ENCODE peak calls at places on chromosomes 6 and 20, in ten cellular contexts. One of them, this sample, is unnamed.

GRCh38 chr6:27138837-27139752 is 108.4 kb upstream of the PRSS16 start:
- DNase-seq in astrocyte of the spinal cord: peak
- DNase-seq in right lobe of liver: no peak
- DNase-seq in endodermal cell: peak
- DNase-seq in choroid plexus epithelial cell: peak
- DNase-seq in A549: no peak
- DNase-seq in PC-3: no peak
- DNase-seq in fibroblast of pulmonary artery: peak
- DNase-seq in foreskin fibroblast: peak
- DNase-seq in brain microvascular endothelial cell: peak
- DNase-seq in this sample: peak

GRCh38 chr6:13708679-13709261 is 2.9 kb downstream of the RANBP9 start:
- DNase-seq in astrocyte of the spinal cord: peak
- DNase-seq in right lobe of liver: no peak
- DNase-seq in endodermal cell: no peak
- DNase-seq in choroid plexus epithelial cell: peak
- DNase-seq in A549: no peak
- DNase-seq in PC-3: peak
- DNase-seq in fibroblast of pulmonary artery: peak
- DNase-seq in foreskin fibroblast: peak
- DNase-seq in brain microvascular endothelial cell: no peak
- DNase-seq in this sample: peak

GRCh38 chr6:47413752-47414516 is 63.7 kb upstream of the CD2AP start:
- DNase-seq in astrocyte of the spinal cord: peak
- DNase-seq in right lobe of liver: no peak
- DNase-seq in endodermal cell: no peak
- DNase-seq in choroid plexus epithelial cell: peak
- DNase-seq in A549: no peak
- DNase-seq in PC-3: peak
- DNase-seq in fibroblast of pulmonary artery: peak
- DNase-seq in foreskin fibroblast: peak
- DNase-seq in brain microvascular endothelial cell: peak
- DNase-seq in this sample: peak

GRCh38 chr20:53227523-53227922 is 255.4 kb downstream of the TSHZ2 start:
- DNase-seq in astrocyte of the spinal cord: no peak
- DNase-seq in right lobe of liver: no peak
- DNase-seq in endodermal cell: no peak
- DNase-seq in choroid plexus epithelial cell: no peak
- DNase-seq in A549: no peak
- DNase-seq in PC-3: no peak
- DNase-seq in fibroblast of pulmonary artery: peak
- DNase-seq in foreskin fibroblast: no peak
- DNase-seq in brain microvascular endothelial cell: no peak
- DNase-seq in this sample: no peak

GRCh38 chr20:44212792-44213191 is 2.2 kb upstream of the OSER1 start:
- DNase-seq in astrocyte of the spinal cord: no peak
- DNase-seq in right lobe of liver: no peak
- DNase-seq in endodermal cell: no peak
- DNase-seq in choroid plexus epithelial cell: no peak
- DNase-seq in A549: no peak
- DNase-seq in PC-3: peak
- DNase-seq in fibroblast of pulmonary artery: no peak
- DNase-seq in foreskin fibroblast: no peak
- DNase-seq in brain microvascular endothelial cell: no peak
- DNase-seq in this sample: no peak

GRCh38 chr20:55515831-55516230 is 489.5 kb downstream of the CBLN4 start:
- DNase-seq in astrocyte of the spinal cord: no peak
- DNase-seq in right lobe of liver: no peak
- DNase-seq in endodermal cell: no peak
- DNase-seq in choroid plexus epithelial cell: no peak
- DNase-seq in A549: no peak
- DNase-seq in PC-3: peak
- DNase-seq in fibroblast of pulmonary artery: no peak
- DNase-seq in foreskin fibroblast: no peak
- DNase-seq in brain microvascular endothelial cell: no peak
- DNase-seq in this sample: no peak

GRCh38 chr6:31008165-31008564 is 2.1 kb upstream of the MUC22 start:
- DNase-seq in astrocyte of the spinal cord: no peak
- DNase-seq in right lobe of liver: no peak
- DNase-seq in endodermal cell: no peak
- DNase-seq in choroid plexus epithelial cell: no peak
- DNase-seq in A549: no peak
- DNase-seq in PC-3: no peak
- DNase-seq in fibroblast of pulmonary artery: no peak
- DNase-seq in foreskin fibroblast: no peak
- DNase-seq in brain microvascular endothelial cell: no peak
- DNase-seq in this sample: no peak

GRCh38 chr6:108966855-108967755 is 118.9 kb downstream of the ARMC2 start:
- DNase-seq in astrocyte of the spinal cord: peak
- DNase-seq in right lobe of liver: no peak
- DNase-seq in endodermal cell: peak
- DNase-seq in choroid plexus epithelial cell: peak
- DNase-seq in A549: no peak
- DNase-seq in PC-3: peak
- DNase-seq in fibroblast of pulmonary artery: peak
- DNase-seq in foreskin fibroblast: peak
- DNase-seq in brain microvascular endothelial cell: peak
- DNase-seq in this sample: peak

GRCh38 chr6:156917213-156917612 is 140.0 kb downstream of the ARID1B start:
- DNase-seq in astrocyte of the spinal cord: peak
- DNase-seq in right lobe of liver: no peak
- DNase-seq in endodermal cell: no peak
- DNase-seq in choroid plexus epithelial cell: peak
- DNase-seq in A549: no peak
- DNase-seq in PC-3: no peak
- DNase-seq in fibroblast of pulmonary artery: peak
- DNase-seq in foreskin fibroblast: no peak
- DNase-seq in brain microvascular endothelial cell: peak
- DNase-seq in this sample: peak

GRCh38 chr6:150286919-150287318 is 81.9 kb upstream of the IYD start:
- DNase-seq in astrocyte of the spinal cord: no peak
- DNase-seq in right lobe of liver: no peak
- DNase-seq in endodermal cell: no peak
- DNase-seq in choroid plexus epithelial cell: no peak
- DNase-seq in A549: no peak
- DNase-seq in PC-3: no peak
- DNase-seq in fibroblast of pulmonary artery: no peak
- DNase-seq in foreskin fibroblast: no peak
- DNase-seq in brain microvascular endothelial cell: no peak
- DNase-seq in this sample: no peak

GRCh38 chr20:49161428-49162152 is 26.5 kb downstream of the STAU1 start:
- DNase-seq in astrocyte of the spinal cord: no peak
- DNase-seq in right lobe of liver: no peak
- DNase-seq in endodermal cell: no peak
- DNase-seq in choroid plexus epithelial cell: no peak
- DNase-seq in A549: no peak
- DNase-seq in PC-3: peak
- DNase-seq in fibroblast of pulmonary artery: no peak
- DNase-seq in foreskin fibroblast: peak
- DNase-seq in brain microvascular endothelial cell: no peak
- DNase-seq in this sample: no peak

GRCh38 chr6:157380779-157381561 is at the start of gene ZDHHC14:
- DNase-seq in astrocyte of the spinal cord: peak
- DNase-seq in right lobe of liver: peak
- DNase-seq in endodermal cell: peak
- DNase-seq in choroid plexus epithelial cell: peak
- DNase-seq in A549: peak
- DNase-seq in PC-3: peak
- DNase-seq in fibroblast of pulmonary artery: peak
- DNase-seq in foreskin fibroblast: peak
- DNase-seq in brain microvascular endothelial cell: peak
- DNase-seq in this sample: peak

GRCh38 chr6:162344301-162344700 is 383.3 kb downstream of the PRKN start:
- DNase-seq in astrocyte of the spinal cord: no peak
- DNase-seq in right lobe of liver: no peak
- DNase-seq in endodermal cell: no peak
- DNase-seq in choroid plexus epithelial cell: no peak
- DNase-seq in A549: no peak
- DNase-seq in PC-3: no peak
- DNase-seq in fibroblast of pulmonary artery: no peak
- DNase-seq in foreskin fibroblast: peak
- DNase-seq in brain microvascular endothelial cell: no peak
- DNase-seq in this sample: no peak

GRCh38 chr6:133916650-133917151 is 27.8 kb downstream of the TCF21 start:
- DNase-seq in astrocyte of the spinal cord: peak
- DNase-seq in right lobe of liver: peak
- DNase-seq in endodermal cell: peak
- DNase-seq in choroid plexus epithelial cell: peak
- DNase-seq in A549: peak
- DNase-seq in PC-3: peak
- DNase-seq in fibroblast of pulmonary artery: peak
- DNase-seq in foreskin fibroblast: peak
- DNase-seq in brain microvascular endothelial cell: peak
- DNase-seq in this sample: peak

GRCh38 chr6:127031511-127031910 is 87.0 kb upstream of the RSPO3 start:
- DNase-seq in astrocyte of the spinal cord: no peak
- DNase-seq in right lobe of liver: no peak
- DNase-seq in endodermal cell: no peak
- DNase-seq in choroid plexus epithelial cell: peak
- DNase-seq in A549: no peak
- DNase-seq in PC-3: no peak
- DNase-seq in fibroblast of pulmonary artery: no peak
- DNase-seq in foreskin fibroblast: peak
- DNase-seq in brain microvascular endothelial cell: no peak
- DNase-seq in this sample: no peak

GRCh38 chr6:161918154-161918553 is 644.3 kb upstream of the AGPAT4 start:
- DNase-seq in astrocyte of the spinal cord: peak
- DNase-seq in right lobe of liver: no peak
- DNase-seq in endodermal cell: no peak
- DNase-seq in choroid plexus epithelial cell: peak
- DNase-seq in A549: peak
- DNase-seq in PC-3: peak
- DNase-seq in fibroblast of pulmonary artery: no peak
- DNase-seq in foreskin fibroblast: peak
- DNase-seq in brain microvascular endothelial cell: no peak
- DNase-seq in this sample: no peak

GRCh38 chr6:135085700-135086413 is 31.2 kb upstream of the HBS1L start:
- DNase-seq in astrocyte of the spinal cord: no peak
- DNase-seq in right lobe of liver: no peak
- DNase-seq in endodermal cell: no peak
- DNase-seq in choroid plexus epithelial cell: no peak
- DNase-seq in A549: no peak
- DNase-seq in PC-3: no peak
- DNase-seq in fibroblast of pulmonary artery: no peak
- DNase-seq in foreskin fibroblast: no peak
- DNase-seq in brain microvascular endothelial cell: no peak
- DNase-seq in this sample: no peak

GRCh38 chr6:150403458-150404245 is 34.8 kb downstream of the IYD start:
- DNase-seq in astrocyte of the spinal cord: peak
- DNase-seq in right lobe of liver: no peak
- DNase-seq in endodermal cell: no peak
- DNase-seq in choroid plexus epithelial cell: peak
- DNase-seq in A549: no peak
- DNase-seq in PC-3: peak
- DNase-seq in fibroblast of pulmonary artery: peak
- DNase-seq in foreskin fibroblast: peak
- DNase-seq in brain microvascular endothelial cell: peak
- DNase-seq in this sample: peak

GRCh38 chr20:45229264-45230056 is 8.3 kb downstream of the SEMG2 start:
- DNase-seq in astrocyte of the spinal cord: no peak
- DNase-seq in right lobe of liver: no peak
- DNase-seq in endodermal cell: peak
- DNase-seq in choroid plexus epithelial cell: peak
- DNase-seq in A549: no peak
- DNase-seq in PC-3: peak
- DNase-seq in fibroblast of pulmonary artery: peak
- DNase-seq in foreskin fibroblast: peak
- DNase-seq in brain microvascular endothelial cell: no peak
- DNase-seq in this sample: peak
- TF ChIP-seq CTCF in astrocyte of the spinal cord: peak
- TF ChIP-seq CTCF in right lobe of liver: peak
- TF ChIP-seq CTCF in endodermal cell: peak
- TF ChIP-seq CTCF in choroid plexus epithelial cell: peak
- TF ChIP-seq CTCF in A549: peak
- TF ChIP-seq CTCF in PC-3: peak
- TF ChIP-seq CTCF in fibroblast of pulmonary artery: peak
- TF ChIP-seq CTCF in foreskin fibroblast: peak
- TF ChIP-seq CTCF in brain microvascular endothelial cell: peak
- TF ChIP-seq CTCF in this sample: peak

GRCh38 chr6:70282906-70283461 is 19.9 kb downstream of the COL9A1 start:
- DNase-seq in astrocyte of the spinal cord: no peak
- DNase-seq in right lobe of liver: no peak
- DNase-seq in endodermal cell: peak
- DNase-seq in choroid plexus epithelial cell: no peak
- DNase-seq in A549: no peak
- DNase-seq in PC-3: no peak
- DNase-seq in fibroblast of pulmonary artery: no peak
- DNase-seq in foreskin fibroblast: no peak
- DNase-seq in brain microvascular endothelial cell: no peak
- DNase-seq in this sample: no peak
- H3K4me3 ChIP-seq in astrocyte of the spinal cord: no peak
- H3K4me3 ChIP-seq in right lobe of liver: no peak
- H3K4me3 ChIP-seq in endodermal cell: peak
- H3K4me3 ChIP-seq in choroid plexus epithelial cell: no peak
- H3K4me3 ChIP-seq in A549: no peak
- H3K4me3 ChIP-seq in PC-3: no peak
- H3K4me3 ChIP-seq in fibroblast of pulmonary artery: no peak
- H3K4me3 ChIP-seq in foreskin fibroblast: no peak
- H3K4me3 ChIP-seq in brain microvascular endothelial cell: no peak
- H3K4me3 ChIP-seq in this sample: no peak

DNA sequence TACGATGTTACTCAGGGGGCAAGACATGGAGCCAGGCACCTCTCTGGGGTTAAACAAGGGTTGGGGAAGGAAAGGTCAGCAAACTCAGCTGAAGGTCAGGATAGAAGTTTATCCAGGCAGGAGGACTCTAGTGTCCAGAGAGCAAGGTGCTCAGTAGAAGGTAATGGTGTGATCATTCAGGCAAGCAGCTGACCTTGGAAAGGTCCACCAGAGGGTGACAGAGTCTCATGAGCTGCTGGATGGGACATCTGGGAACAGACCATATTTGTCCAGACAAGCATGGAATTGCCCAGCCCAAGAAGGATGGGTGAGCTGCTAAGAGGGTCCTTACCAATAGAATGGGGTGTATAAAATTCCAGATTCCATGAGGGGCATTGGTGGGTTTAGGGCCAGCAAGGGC is 89.5 kb downstream of the MAP3K7 start:
- DNase-seq in astrocyte of the spinal cord: no peak
- DNase-seq in right lobe of liver: no peak
- DNase-seq in endodermal cell: peak
- DNase-seq in choroid plexus epithelial cell: no peak
- DNase-seq in A549: no peak
- DNase-seq in PC-3: peak
- DNase-seq in fibroblast of pulmonary artery: no peak
- DNase-seq in foreskin fibroblast: no peak
- DNase-seq in brain microvascular endothelial cell: no peak
- DNase-seq in this sample: no peak
- TF ChIP-seq CTCF in astrocyte of the spinal cord: no peak
- TF ChIP-seq CTCF in right lobe of liver: peak
- TF ChIP-seq CTCF in endodermal cell: peak
- TF ChIP-seq CTCF in choroid plexus epithelial cell: no peak
- TF ChIP-seq CTCF in A549: no peak
- TF ChIP-seq CTCF in PC-3: peak
- TF ChIP-seq CTCF in fibroblast of pulmonary artery: peak
- TF ChIP-seq CTCF in foreskin fibroblast: no peak
- TF ChIP-seq CTCF in brain microvascular endothelial cell: no peak
- TF ChIP-seq CTCF in this sample: peak

DNA sequence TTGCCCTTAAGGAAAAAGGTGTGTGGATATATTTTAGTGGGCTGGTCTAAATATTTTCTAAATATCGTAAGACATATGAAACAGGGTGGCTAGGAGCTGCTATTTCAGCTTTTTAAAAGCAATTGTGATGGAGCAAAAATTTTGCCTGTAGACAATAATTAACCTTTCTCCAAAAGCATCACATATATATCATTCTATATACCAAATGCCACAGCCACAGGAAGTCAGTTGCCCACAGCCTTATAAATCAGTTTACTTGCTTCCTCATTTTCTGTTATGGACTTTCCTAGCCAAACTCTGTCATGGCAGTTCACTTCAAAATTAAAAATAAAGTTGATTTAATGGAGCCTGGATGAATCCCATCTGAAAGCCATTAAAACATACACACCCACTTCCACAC is 93.4 kb upstream of the NHSL1 start:
- DNase-seq in astrocyte of the spinal cord: no peak
- DNase-seq in right lobe of liver: no peak
- DNase-seq in endodermal cell: no peak
- DNase-seq in choroid plexus epithelial cell: no peak
- DNase-seq in A549: no peak
- DNase-seq in PC-3: peak
- DNase-seq in fibroblast of pulmonary artery: no peak
- DNase-seq in foreskin fibroblast: no peak
- DNase-seq in brain microvascular endothelial cell: no peak
- DNase-seq in this sample: no peak
- H3K4me3 ChIP-seq in astrocyte of the spinal cord: peak
- H3K4me3 ChIP-seq in right lobe of liver: no peak
- H3K4me3 ChIP-seq in endodermal cell: no peak
- H3K4me3 ChIP-seq in choroid plexus epithelial cell: no peak
- H3K4me3 ChIP-seq in A549: peak
- H3K4me3 ChIP-seq in PC-3: peak
- H3K4me3 ChIP-seq in fibroblast of pulmonary artery: peak
- H3K4me3 ChIP-seq in foreskin fibroblast: peak
- H3K4me3 ChIP-seq in brain microvascular endothelial cell: no peak
- H3K4me3 ChIP-seq in this sample: peak